ENCODE peak calls at places on chromosome 1, in five cellular contexts. W, A, Y, I and P are unnamed samples. For H3K4me1, the result is how much of the 10 kb centered on the place peaks cover.

GRCh38 chr1:30789388-30790255 is 32.0 kb upstream of the LAPTM5 start:
- DNase-seq in Y (no peak), W (no peak), A (no peak), I (no peak), P (no peak)

GRCh38 chr1:89201489-89201794 is 2.7 kb upstream of the GBP4 start:
- DNase-seq in W (no peak), A (no peak), I (no peak), Y (no peak), P (no peak)

GRCh38 chr1:108512239-108513071 is 47.4 kb upstream of the EEIG2 start:
- DNase-seq in Y (no peak), A (no peak), I (no peak), W (no peak), P (no peak)

GRCh38 chr1:225931270-225932129 is 7.5 kb upstream of the PYCR2 start:
- DNase-seq in Y (no peak), W (no peak), I (no peak), A (no peak), P (no peak)

GRCh38 chr1:156033011-156033410 is 12.3 kb upstream of the SSR2 start:
- DNase-seq in W (no peak), A (no peak), I (no peak), Y (no peak), P (no peak)

GRCh38 chr1:226659136-226659535 is 79.9 kb downstream of the ITPKB start:
- DNase-seq in I (no peak), A (no peak), W (no peak), Y (no peak), P (no peak)

GRCh38 chr1:61853545-61853944 is 111.3 kb downstream of the PATJ start:
- DNase-seq in A (no peak), W (no peak), Y (no peak), I (no peak), P (no peak)

GRCh38 chr1:220487297-220487820 is 40.6 kb upstream of the MARK1 start:
- DNase-seq in W (peak), Y (no peak), I (no peak), A (no peak), P (no peak)

GRCh38 chr1:201461193-201461657 is 7.8 kb downstream of the PHLDA3 start:
- DNase-seq in I (no peak), W (peak), A (peak), Y (no peak), P (no peak)

GRCh38 chr1:207288315-207288714 is 33.2 kb upstream of the CD55 start:
- DNase-seq in I (no peak), A (no peak), Y (no peak), W (no peak), P (no peak)

GRCh38 chr1:67372136-67372535 is 58.1 kb downstream of the SERBP1 start:
- DNase-seq in I (no peak), A (no peak), W (no peak), Y (no peak), P (no peak)

GRCh38 chr1:226571901-226572300 is 23.3 kb downstream of the STUM start:
- DNase-seq in A (no peak), W (no peak), Y (no peak), I (no peak), P (no peak)

GRCh38 chr1:227357229-227358078 is 39.2 kb upstream of the CDC42BPA start:
- DNase-seq in A (peak), I (peak), Y (no peak), W (peak), P (peak)

GRCh38 chr1:212012034-212012740 is 23.2 kb downstream of the INTS7 start:
- DNase-seq in Y (no peak), A (peak), W (peak), I (peak), P (peak)

GRCh38 chr1:167093863-167094516 is at the start of gene STYXL2:
- DNase-seq in I (no peak), Y (no peak), A (no peak), W (no peak), P (no peak)

GRCh38 chr1:107551491-107551890 is 410.7 kb downstream of the NTNG1 start:
- DNase-seq in W (no peak), Y (no peak), A (no peak), I (no peak), P (no peak)

GRCh38 chr1:6554907-6555778 is at the start of gene TAS1R1:
- DNase-seq in I (peak), W (peak), Y (no peak), A (peak), P (no peak)

GRCh38 chr1:54299037-54299436 is 99.1 kb downstream of the MRPL37 start:
- DNase-seq in A (no peak), W (no peak), Y (no peak), I (no peak), P (no peak)

GRCh38 chr1:159341736-159342135 is 39.6 kb downstream of the FCER1A start:
- DNase-seq in A (no peak), W (no peak), Y (no peak), I (no peak), P (no peak)

GRCh38 chr1:204289280-204289679 is 70.4 kb downstream of the PLEKHA6 start:
- DNase-seq in W (peak), I (no peak), Y (no peak), A (no peak), P (peak)

GRCh38 chr1:204286323-204286714 is 72.5 kb upstream of the GOLT1A start:
- DNase-seq in A (no peak), Y (no peak), I (no peak), W (peak), P (no peak)

GRCh38 chr1:204287466-204287881 is 72.3 kb downstream of the PLEKHA6 start:
- DNase-seq in Y (no peak), A (no peak), W (peak), I (no peak), P (no peak)

GRCh38 chr1:204286841-204287387 is 72.8 kb downstream of the PLEKHA6 start:
- DNase-seq in A (no peak), I (no peak), Y (peak), W (peak), P (peak)

DNA sequence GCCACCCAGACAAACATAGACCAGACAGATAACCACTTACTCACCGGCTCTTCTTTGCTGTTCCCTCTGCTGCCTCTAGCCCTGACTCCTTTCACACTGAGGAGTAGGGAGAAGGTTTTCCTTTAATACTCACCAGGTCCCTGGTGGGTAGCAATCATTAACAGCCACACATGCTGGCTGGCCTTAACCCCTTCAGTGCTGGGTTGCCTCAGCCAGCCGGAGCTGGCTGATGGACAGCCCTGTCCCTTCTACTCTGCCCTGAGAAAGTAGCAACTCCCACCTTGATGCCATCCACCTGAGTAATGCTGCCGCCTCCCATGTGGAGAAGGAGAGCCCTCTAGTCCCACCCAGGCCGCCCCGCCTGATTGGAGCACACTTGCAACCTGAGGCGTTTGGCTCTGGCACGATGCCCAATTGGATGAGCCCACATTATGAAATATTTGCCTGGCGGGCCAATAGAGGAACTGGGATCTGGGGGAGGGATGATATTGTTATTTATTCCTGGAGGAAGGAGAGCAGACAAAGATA is 71.6 kb downstream of the PLEKHA6 start:
- DNase-seq in W (peak), I (no peak), A (no peak), Y (peak), P (peak)
- H3K4me3 ChIP-seq in W (peak), I (no peak), A (no peak), Y (peak), P (peak)

GRCh38 chr1:36406440-36406839 is 8.7 kb upstream of the LSM10 start:
- DNase-seq in W (no peak), I (no peak), Y (no peak), A (no peak), P (no peak)

GRCh38 chr1:36415661-36416346 is 18.1 kb upstream of the LSM10 start:
- DNase-seq in A (no peak), I (no peak), W (no peak), Y (no peak), P (no peak)

GRCh38 chr1:36408479-36408878 is 10.8 kb upstream of the LSM10 start:
- DNase-seq in W (no peak), A (no peak), I (no peak), Y (no peak), P (no peak)

GRCh38 chr1:36414384-36414783 is 16.7 kb upstream of the LSM10 start:
- DNase-seq in I (no peak), A (no peak), W (no peak), Y (no peak), P (no peak)

GRCh38 chr1:36411674-36412648 is 14.3 kb upstream of the LSM10 start:
- DNase-seq in A (no peak), W (no peak), Y (no peak), I (no peak), P (no peak)
- TF ChIP-seq CTCF in A (no peak), W (no peak), Y (no peak), I (no peak), P (no peak)

GRCh38 chr1:77636864-77637263 is 45.6 kb downstream of the ZZZ3 start:
- DNase-seq in Y (no peak), I (no peak), W (no peak), A (no peak), P (no peak)

GRCh38 chr1:77642196-77642595 is 40.3 kb downstream of the ZZZ3 start:
- DNase-seq in Y (no peak), W (no peak), A (no peak), I (no peak), P (no peak)

GRCh38 chr1:77642941-77643340 is 39.5 kb downstream of the ZZZ3 start:
- DNase-seq in A (no peak), Y (no peak), W (no peak), I (no peak), P (no peak)

GRCh38 chr1:77639056-77639455 is 43.4 kb downstream of the ZZZ3 start:
- DNase-seq in Y (no peak), A (no peak), I (no peak), W (no peak), P (no peak)

DNA sequence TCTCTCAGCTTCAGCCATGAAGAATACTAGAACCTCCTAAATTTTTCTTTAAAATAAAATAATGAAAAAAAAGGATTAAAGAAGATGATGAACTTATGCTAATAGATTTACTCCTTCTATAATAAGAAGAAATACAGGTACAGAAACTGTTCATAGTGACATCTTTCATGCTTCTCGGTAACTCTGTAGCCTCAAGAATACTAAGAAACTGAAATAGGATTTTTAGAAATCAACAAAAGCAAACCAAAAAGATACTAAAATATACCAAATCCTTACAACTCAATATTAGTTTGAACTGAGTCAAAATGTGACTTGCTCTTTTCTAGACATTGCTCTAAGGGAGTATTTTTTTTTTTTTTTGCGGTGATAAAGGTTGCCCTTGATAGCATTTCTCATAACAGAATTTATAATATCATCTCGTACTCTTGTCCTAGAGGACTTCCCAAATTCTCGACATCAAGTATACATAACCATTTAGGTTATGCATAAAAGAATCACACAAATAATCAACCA is 42.8 kb downstream of the ZZZ3 start:
- DNase-seq in A (no peak), Y (no peak), I (no peak), W (no peak), P (no peak)
- H3K4me1 ChIP-seq in A (under half), Y (under half), I (under half), W (under half), P (under half)

DNA sequence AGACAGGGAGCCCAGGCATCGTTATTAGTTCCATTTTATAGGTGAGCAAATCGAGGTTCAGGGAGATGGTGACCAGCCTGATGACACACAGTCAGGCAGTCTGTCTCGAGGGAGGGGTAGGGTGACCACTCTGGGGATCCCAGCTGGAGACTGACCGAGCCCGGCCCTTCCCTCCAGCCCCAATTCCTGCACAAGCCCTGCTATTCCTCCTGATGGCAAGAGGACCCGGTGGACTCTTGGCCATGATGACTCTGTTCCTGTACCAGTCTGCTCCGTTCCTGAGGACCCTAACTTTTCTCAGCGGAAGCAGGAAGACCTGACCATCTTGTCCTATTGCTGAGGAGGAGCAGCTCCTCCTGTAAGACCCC is 391 bp downstream of the AGT start:
- DNase-seq in Y (no peak), I (no peak), A (no peak), W (no peak), P (no peak)
- H3K4me3 ChIP-seq in Y (no peak), I (no peak), A (no peak), W (no peak), P (peak)

DNA sequence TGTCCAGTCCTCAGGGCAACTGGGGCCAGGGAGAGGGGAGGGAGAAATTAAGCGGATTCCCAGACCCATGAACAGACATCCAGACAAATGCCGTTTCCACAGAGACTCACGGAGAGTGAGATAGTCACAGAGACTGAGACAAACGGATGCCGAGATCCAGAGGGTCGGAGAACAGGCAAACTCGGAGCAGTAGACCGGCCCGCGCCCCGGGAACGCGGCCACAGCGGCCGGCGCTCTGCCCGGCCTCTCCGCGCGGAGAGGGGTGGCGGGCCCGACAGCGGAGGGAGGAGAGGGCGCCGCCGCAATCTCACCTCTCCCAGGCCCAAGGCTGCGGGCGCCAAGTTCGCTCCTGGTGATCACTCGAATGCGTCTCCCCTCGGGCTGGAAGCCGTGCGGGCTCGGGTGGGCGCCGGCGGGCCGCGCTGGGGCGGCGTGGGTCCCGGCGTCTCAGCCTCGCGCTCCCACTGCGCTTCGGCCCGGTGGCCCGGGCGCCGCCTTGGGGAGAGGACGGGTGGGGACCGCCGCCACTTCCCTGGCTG is 796 bp upstream of the FOXD2 start:
- DNase-seq in A (peak), I (no peak), Y (no peak), W (peak), P (no peak)
- TF ChIP-seq CTCF in A (no peak), I (no peak), Y (no peak), W (no peak), P (no peak)